ENCODE peak calls at places on chromosome 13, in six cellular contexts. I, U, W, Z, H and Q are unnamed samples.

GRCh38 chr13:48448963-48449614 is 36.2 kb upstream of the LPAR6 start:
- DNase-seq in U (no peak), H (peak; percentile 59), I (no peak), Z (no peak), W (no peak), Q (peak; percentile 92)

GRCh38 chr13:19967619-19968018 is 9.1 kb downstream of the ZMYM2 start:
- DNase-seq in Z (no peak), U (no peak), W (no peak), I (no peak), H (no peak), Q (no peak)

GRCh38 chr13:38636756-38637155 is 50.1 kb upstream of the FREM2 start:
- DNase-seq in Z (no peak), I (no peak), W (no peak), H (no peak), U (no peak), Q (no peak)

GRCh38 chr13:98447881-98448641 is 128.8 kb downstream of the STK24 start:
- DNase-seq in I (peak; percentile 55), Z (peak; percentile 82), H (no peak), W (peak; percentile 42), U (no peak), Q (no peak)

GRCh38 chr13:51838235-51838846 is 6.6 kb downstream of the TMEM272 start:
- DNase-seq in W (no peak), I (no peak), Z (no peak), H (peak; percentile 50), U (no peak), Q (peak; percentile 55)

GRCh38 chr13:30429235-30429634 is 6.9 kb downstream of the UBE2L5 start:
- DNase-seq in H (no peak), W (no peak), U (no peak), I (no peak), Z (no peak), Q (no peak)

GRCh38 chr13:111947026-111947810 is 119.7 kb upstream of the SOX1 start:
- DNase-seq in H (no peak), Z (no peak), W (no peak), U (no peak), I (no peak), Q (no peak)

GRCh38 chr13:23450340-23451046 is 17.0 kb upstream of the SACS start:
- DNase-seq in W (no peak), I (no peak), Z (no peak), U (no peak), H (no peak), Q (no peak)

GRCh38 chr13:62210951-62211350 is 795.3 kb upstream of the PCDH20 start:
- DNase-seq in W (no peak), Z (no peak), U (no peak), H (no peak), I (no peak), Q (no peak)